ENCODE peak calls at places on chromosomes 13 and 19, in nine cellular contexts. E, P, I, Y, Q, Z, O, C and V are unnamed samples. For H3K27me3, the result is how much of the 10 kb centered on the place peaks cover.

GRCh38 chr13:98443329-98443728 is 133.6 kb downstream of the STK24 start:
- DNase-seq in Y (no peak), I (no peak), E (peak), O (no peak), Z (no peak), P (no peak), Q (no peak), C (no peak), V (no peak)

GRCh38 chr13:27194895-27195764 is 23.5 kb upstream of the USP12 start:
- DNase-seq in Q (no peak), I (no peak), P (no peak), Z (no peak), E (peak), C (peak), Y (peak), O (peak), V (no peak)

GRCh38 chr19:35639321-35639639 is 2.3 kb upstream of the ETV2 start:
- DNase-seq in Z (no peak), I (no peak), Q (no peak), Y (no peak), E (no peak), P (no peak), C (no peak), O (no peak), V (no peak)

GRCh38 chr19:29086182-29086581 is 126.8 kb downstream of the UQCRFS1 start:
- DNase-seq in I (no peak), C (no peak), P (no peak), Y (no peak), Z (no peak), E (no peak), Q (peak), O (no peak), V (no peak)

GRCh38 chr19:3162418-3163229 is 15.9 kb upstream of the S1PR4 start:
- DNase-seq in Y (peak), E (no peak), O (no peak), Z (no peak), C (no peak), Q (peak), I (no peak), P (no peak), V (no peak)

GRCh38 chr19:29510701-29511265 is 15.0 kb upstream of the VSTM2B start:
- DNase-seq in Y (peak), O (no peak), Q (peak), P (no peak), Z (no peak), C (no peak), E (no peak), I (no peak), V (no peak)

GRCh38 chr19:46442808-46443450 is 14.2 kb upstream of the PNMA8C start:
- DNase-seq in P (no peak), I (no peak), Z (no peak), C (no peak), Y (no peak), E (peak), O (peak), Q (no peak), V (peak)

GRCh38 chr13:23129329-23129728 is 51.5 kb upstream of the SGCG start:
- DNase-seq in E (no peak), O (no peak), C (no peak), Z (no peak), Y (no peak), P (no peak), I (no peak), Q (no peak), V (no peak)

GRCh38 chr19:3017923-3018322 is 11.2 kb downstream of the TLE2 start:
- DNase-seq in Q (no peak), C (no peak), O (no peak), E (no peak), I (no peak), P (no peak), Z (no peak), Y (no peak), V (no peak)

GRCh38 chr13:30569901-30570576 is 47.7 kb upstream of the USPL1 start:
- DNase-seq in E (no peak), Z (no peak), I (peak), C (no peak), O (peak), P (no peak), Q (no peak), Y (peak), V (peak)

GRCh38 chr13:27027086-27027667 is 144.4 kb downstream of the USP12 start:
- DNase-seq in C (no peak), Z (no peak), Y (no peak), I (no peak), E (no peak), P (no peak), O (no peak), Q (no peak), V (no peak)

GRCh38 chr19:2113436-2114211 is 16.9 kb downstream of the IZUMO4 start:
- DNase-seq in C (no peak), Y (no peak), O (peak), I (no peak), E (no peak), Z (no peak), Q (peak), P (no peak), V (no peak)

GRCh38 chr13:112637017-112637801 is 49.3 kb upstream of the TUBGCP3 start:
- DNase-seq in Y (peak), Z (no peak), P (no peak), I (no peak), C (no peak), Q (no peak), E (no peak), O (no peak), V (no peak)

GRCh38 chr13:78650725-78651083 is 8.3 kb downstream of the OBI1 start:
- DNase-seq in P (no peak), Z (no peak), C (no peak), I (no peak), Y (no peak), Q (no peak), E (no peak), O (no peak), V (no peak)

GRCh38 chr13:41019578-41020347 is 647 bp upstream of the ELF1 start:
- DNase-seq in I (no peak), E (no peak), O (no peak), Z (no peak), Q (no peak), P (no peak), C (no peak), Y (no peak), V (no peak)

GRCh38 chr19:18117692-18118378 is 20.3 kb downstream of the MAST3 start:
- DNase-seq in Q (peak), E (peak), P (peak), O (peak), Z (peak), I (peak), Y (peak), C (peak), V (peak)

GRCh38 chr19:14496029-14496848 is at the start of gene GIPC1:
- DNase-seq in Q (peak), O (peak), Z (peak), E (peak), Y (peak), I (peak), P (peak), C (peak), V (peak)

GRCh38 chr13:107562222-107562621 is 653.1 kb downstream of the LIG4 start:
- DNase-seq in Q (no peak), P (no peak), I (no peak), O (no peak), C (no peak), Y (no peak), Z (no peak), E (no peak), V (no peak)

GRCh38 chr13:48448963-48449614 is 36.2 kb upstream of the LPAR6 start:
- DNase-seq in I (no peak), Q (no peak), O (no peak), E (no peak), C (no peak), Y (no peak), P (no peak), Z (no peak), V (no peak)

GRCh38 chr19:45171211-45171623 is 6.8 kb downstream of the TRAPPC6A start:
- DNase-seq in Z (no peak), E (peak), O (no peak), I (no peak), P (no peak), Y (no peak), Q (no peak), C (no peak), V (no peak)

GRCh38 chr13:39960206-39960605 is 304.7 kb downstream of the COG6 start:
- DNase-seq in C (no peak), O (no peak), I (no peak), Q (no peak), Z (no peak), E (no peak), P (no peak), Y (no peak), V (no peak)

GRCh38 chr13:81247711-81248110 is 906.8 kb upstream of the SPRY2 start:
- DNase-seq in P (no peak), O (no peak), C (no peak), Q (no peak), E (no peak), Y (no peak), I (no peak), Z (no peak), V (no peak)

GRCh38 chr13:76890036-76890435 is 3.8 kb upstream of the KCTD12 start:
- DNase-seq in Z (no peak), Q (no peak), Y (no peak), P (no peak), O (no peak), C (no peak), E (no peak), I (no peak), V (no peak)

GRCh38 chr13:95317037-95317989 is 16.1 kb upstream of the ABCC4 start:
- DNase-seq in P (no peak), Y (no peak), Q (no peak), Z (no peak), O (no peak), C (no peak), E (no peak), I (no peak), V (no peak)

GRCh38 chr19:40690699-40691420 is 409 bp upstream of the NUMBL start:
- DNase-seq in Q (peak), I (peak), Y (peak), Z (peak), E (peak), C (no peak), O (peak), P (peak), V (peak)

GRCh38 chr19:4724252-4724514 is 541 bp upstream of the DPP9 start:
- DNase-seq in O (no peak), Z (no peak), E (no peak), I (no peak), Y (no peak), P (no peak), C (no peak), Q (no peak), V (no peak)

GRCh38 chr13:24042710-24043440 is 117.6 kb upstream of the SPATA13 start:
- DNase-seq in Q (no peak), E (no peak), I (no peak), C (no peak), Z (no peak), Y (no peak), O (no peak), P (no peak), V (no peak)

GRCh38 chr13:111456452-111457230 is 136.2 kb downstream of the TEX29 start:
- DNase-seq in P (no peak), I (no peak), Y (no peak), C (no peak), Z (no peak), E (no peak), Q (no peak), O (no peak), V (no peak)
- H3K27me3 ChIP-seq in P (under half), I (under half), Y (under half), C (under half), Z (under half), E (under half), Q (under half), O (half or more), V (under half)

GRCh38 chr19:41934849-41935374 is 6.7 kb upstream of the ERFL start:
- DNase-seq in Q (no peak), Z (peak), I (no peak), C (peak), P (peak), O (peak), Y (peak), E (peak), V (no peak)
- H3K27me3 ChIP-seq in Q (under half), Z (half or more), I (under half), C (under half), P (half or more), O (under half), Y (half or more), E (half or more), V (under half)

GRCh38 chr19:53915000-53915399 is 5.9 kb downstream of the CACNG7 start:
- DNase-seq in P (no peak), Q (no peak), Y (peak), C (no peak), I (no peak), Z (no peak), O (no peak), E (no peak), V (no peak)
- H3K27me3 ChIP-seq in P (under half), Q (under half), Y (under half), C (under half), I (under half), Z (under half), O (under half), E (under half), V (under half)

GRCh38 chr19:7736148-7736547 is 4.2 kb upstream of the CLEC4G start:
- DNase-seq in P (no peak), O (no peak), Q (no peak), I (no peak), E (no peak), Z (no peak), Y (no peak), C (no peak), V (no peak)

GRCh38 chr19:7739801-7740659 is 7.3 kb downstream of the CD209 start:
- DNase-seq in Y (no peak), P (no peak), O (no peak), I (no peak), Q (no peak), E (no peak), Z (no peak), C (no peak), V (no peak)

GRCh38 chr19:7737215-7737614 is 5.3 kb upstream of the CLEC4G start:
- DNase-seq in O (no peak), P (no peak), E (no peak), I (no peak), Q (no peak), C (no peak), Z (no peak), Y (peak), V (no peak)

GRCh38 chr19:7738023-7738422 is 6.1 kb upstream of the CLEC4G start:
- DNase-seq in P (no peak), Z (no peak), O (no peak), C (no peak), Y (no peak), Q (no peak), E (no peak), I (no peak), V (no peak)

DNA sequence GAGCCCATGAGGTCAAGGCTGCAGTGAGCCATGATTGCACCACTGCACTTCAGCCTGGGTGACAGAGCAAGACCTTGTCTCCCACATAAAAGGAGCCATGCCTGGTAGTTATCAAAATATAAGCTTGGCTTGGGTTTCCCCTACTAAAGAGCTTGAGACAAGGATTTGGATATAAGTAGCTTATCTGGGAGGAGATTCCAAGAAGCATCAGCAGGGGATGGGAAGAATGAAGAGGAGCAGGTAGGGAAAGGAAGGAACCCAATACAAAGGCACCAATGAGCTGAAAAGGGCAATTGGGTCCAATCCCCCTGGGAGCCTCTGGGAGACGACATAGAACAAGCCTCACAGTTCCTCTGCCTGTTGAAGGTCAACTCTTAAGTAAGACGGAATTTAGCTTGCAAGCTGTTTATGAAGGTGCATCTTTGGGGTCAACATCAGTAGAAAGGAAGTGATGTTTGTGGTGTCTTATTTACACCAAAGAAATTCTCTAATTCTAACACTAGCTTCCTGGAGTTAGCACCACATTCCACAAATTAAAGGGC is 7.4 kb upstream of the CLEC4G start:
- DNase-seq in E (no peak), Y (peak), C (no peak), P (no peak), I (no peak), O (no peak), Z (no peak), Q (no peak), V (no peak)
- H3K27me3 ChIP-seq in E (under half), Y (under half), C (under half), P (under half), I (under half), O (half or more), Z (under half), Q (under half), V (under half)

GRCh38 chr19:33512580-33513137 is 8.9 kb downstream of the PEPD start:
- DNase-seq in Y (no peak), P (no peak), C (no peak), Z (no peak), Q (peak), I (no peak), O (no peak), E (no peak), V (no peak)
- H3K27me3 ChIP-seq in Y (under half), P (under half), C (under half), Z (under half), Q (under half), I (under half), O (under half), E (under half), V (under half)

DNA sequence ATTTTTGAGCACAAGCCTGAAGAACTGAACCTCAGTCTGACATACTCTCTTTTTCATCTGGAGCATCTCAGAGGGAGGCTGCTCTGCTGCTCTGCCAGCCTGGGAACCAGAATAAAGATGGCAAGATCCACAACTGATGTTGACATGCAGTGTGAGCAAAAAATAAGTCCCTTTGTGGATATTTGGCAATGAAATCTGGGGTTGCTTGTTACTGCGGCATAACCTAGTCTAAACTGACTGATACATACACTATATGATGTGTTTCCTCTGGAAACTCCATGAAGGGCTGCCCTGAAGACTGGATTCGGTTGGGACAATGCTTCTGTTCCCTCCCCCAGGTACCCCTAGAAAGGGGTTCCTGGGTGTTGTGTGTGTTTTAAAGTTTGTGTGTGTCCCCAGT is 106.7 kb downstream of the IER2 start:
- DNase-seq in Z (no peak), C (no peak), Y (no peak), O (no peak), P (no peak), Q (no peak), I (no peak), E (no peak), V (no peak)
- H3K27me3 ChIP-seq in Z (under half), C (under half), Y (under half), O (under half), P (under half), Q (under half), I (under half), E (under half), V (under half)

GRCh38 chr13:22076658-22077057 is 405.8 kb downstream of the FGF9 start:
- DNase-seq in O (no peak), Q (no peak), Y (no peak), E (no peak), P (no peak), C (no peak), Z (no peak), I (no peak), V (no peak)

GRCh38 chr13:22074403-22074802 is 403.5 kb downstream of the FGF9 start:
- DNase-seq in P (no peak), O (no peak), E (no peak), Y (no peak), Q (no peak), C (no peak), Z (no peak), I (no peak), V (no peak)

GRCh38 chr13:22077764-22078163 is 406.9 kb downstream of the FGF9 start:
- DNase-seq in I (no peak), Z (no peak), P (no peak), Q (no peak), Y (no peak), E (no peak), O (no peak), C (no peak), V (no peak)

GRCh38 chr13:22079961-22080360 is 409.1 kb downstream of the FGF9 start:
- DNase-seq in Q (no peak), C (no peak), P (no peak), Z (no peak), E (no peak), O (no peak), I (no peak), Y (no peak), V (no peak)

DNA sequence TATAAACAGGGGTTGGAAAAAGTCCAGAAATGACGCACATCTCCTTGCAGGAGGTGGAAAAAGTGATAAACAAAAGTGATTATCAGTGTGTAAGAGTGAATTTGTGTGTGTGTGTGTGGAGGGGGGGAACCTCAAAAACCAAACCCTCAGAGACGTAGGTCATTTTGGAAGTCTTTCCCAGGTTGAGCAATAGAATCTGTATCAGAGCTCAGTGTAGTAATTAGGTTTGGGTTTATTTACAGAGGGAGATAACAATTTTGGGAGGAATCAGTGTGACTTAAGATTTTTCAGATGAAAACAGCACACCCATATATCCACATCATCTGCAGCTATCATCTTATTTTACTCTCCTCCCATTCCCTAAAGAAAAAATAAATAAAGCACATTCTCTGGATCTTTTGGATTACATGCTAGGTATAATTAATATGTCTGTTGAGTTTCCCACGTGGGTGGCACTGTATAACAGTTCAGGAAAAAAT is 406.4 kb downstream of the FGF9 start:
- DNase-seq in Q (no peak), E (no peak), I (no peak), Z (no peak), P (no peak), Y (no peak), C (no peak), O (no peak), V (no peak)
- H3K27me3 ChIP-seq in Q (under half), E (under half), I (under half), Z (under half), P (under half), Y (under half), C (under half), O (under half), V (under half)

GRCh38 chr13:20719783-20720182 is 16.3 kb downstream of the IL17D start:
- DNase-seq in Z (no peak), P (no peak), I (no peak), O (no peak), Q (no peak), C (no peak), E (no peak), Y (no peak), V (no peak)
- H3K27me3 ChIP-seq in Z (under half), P (under half), I (under half), O (under half), Q (under half), C (under half), E (under half), Y (under half), V (under half)